ENCODE peak calls at places on chromosome 3, in four cellular contexts. F is left ventricle myocardium inferior, T is uterus, K is astrocyte of the spinal cord. Q is an unnamed sample.

GRCh38 chr3:103446958-103447357 is 1012.1 kb downstream of the ZPLD1 start:
- DNase-seq in F (no peak), K (no peak), T (no peak), Q (no peak)

GRCh38 chr3:2714856-2715255 is 395.3 kb downstream of the IL5RA start:
- DNase-seq in T (no peak), F (no peak), K (no peak), Q (no peak)

GRCh38 chr3:123336001-123336400 is 112.9 kb downstream of the ADCY5 start:
- DNase-seq in T (no peak), K (no peak), F (peak; percentile 7), Q (no peak)

GRCh38 chr3:66797916-66798560 is 200.1 kb upstream of the KBTBD8 start:
- DNase-seq in T (peak; percentile 31), K (peak; percentile 86), F (peak; percentile 31), Q (no peak)

GRCh38 chr3:8952130-8952529 is 11.1 kb downstream of the RAD18 start:
- DNase-seq in T (no peak), K (no peak), F (no peak), Q (no peak)

GRCh38 chr3:46027736-46028397 is 584 bp upstream of the XCR1 start:
- DNase-seq in T (no peak), F (no peak), K (no peak), Q (no peak)

GRCh38 chr3:139764069-139764905 is 86.5 kb upstream of the NMNAT3 start:
- DNase-seq in K (peak; percentile 26), T (no peak), F (no peak), Q (no peak)

GRCh38 chr3:156642750-156643728 is 31.4 kb upstream of the TIPARP start:
- DNase-seq in F (no peak), T (no peak), K (no peak), Q (no peak)

GRCh38 chr3:147421184-147421912 is 12.2 kb downstream of the ZIC1 start:
- DNase-seq in F (no peak), K (peak; percentile 90), T (no peak), Q (peak; percentile 7)

GRCh38 chr3:28667646-28668376 is 319.2 kb upstream of the AZI2 start:
- DNase-seq in F (peak; percentile 39), T (peak; percentile 34), K (peak; percentile 61), Q (peak; percentile 52)
- TF ChIP-seq CTCF in F (peak; percentile 90), T (peak; percentile 51), K (peak; percentile 90), Q (peak; percentile 84)

GRCh38 chr3:143648708-143649107 is 199.6 kb downstream of the SLC9A9 start:
- DNase-seq in F (no peak), T (no peak), K (no peak), Q (no peak)
- TF ChIP-seq CTCF in F (no peak), T (no peak), K (peak; percentile 24), Q (no peak)

GRCh38 chr3:52077376-52077775 is 21.0 kb upstream of the DUSP7 start:
- DNase-seq in T (peak; percentile 51), K (no peak), F (no peak), Q (no peak)
- TF ChIP-seq CTCF in T (peak; percentile 44), K (no peak), F (peak; percentile 27), Q (no peak)

DNA sequence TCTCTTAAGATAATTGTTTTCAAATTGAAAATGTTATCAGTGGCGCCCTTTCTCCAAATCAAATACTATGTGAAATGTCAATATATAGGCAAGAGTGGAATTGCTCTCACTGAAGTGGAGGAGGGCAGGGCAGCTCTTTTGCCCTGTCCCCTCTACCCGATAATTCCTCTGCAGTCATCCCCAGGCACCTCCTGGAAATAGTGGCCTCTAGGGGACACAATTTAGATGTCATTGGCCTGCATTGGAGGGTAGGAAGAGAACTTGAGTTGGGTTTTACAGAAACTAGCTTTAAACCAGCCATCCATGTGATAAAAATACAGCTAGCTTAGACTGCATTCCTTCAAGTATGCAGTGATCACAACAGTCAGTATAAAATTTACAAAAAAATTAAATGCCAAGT is 288.9 kb downstream of the EDEM1 start:
- DNase-seq in T (no peak), F (no peak), K (no peak), Q (no peak)
- TF ChIP-seq CTCF in T (no peak), F (no peak), K (no peak), Q (no peak)